ENCODE peak calls at places on chromosome 20, in five cellular contexts. One of them, this sample, is unnamed.

GRCh38 chr20:992801-993535 is 9.1 kb downstream of the RSPO4 start:
- DNase-seq in occipital lobe: no peak
- DNase-seq in Peyer's patch: no peak
- DNase-seq in fibroblast of lung: no peak
- DNase-seq in MV-4-11: no peak
- DNase-seq in this sample: no peak

GRCh38 chr20:38877483-38877882 is 48.7 kb upstream of the FAM83D start:
- DNase-seq in fibroblast of lung: no peak
- DNase-seq in Peyer's patch: no peak
- DNase-seq in MV-4-11: no peak
- DNase-seq in occipital lobe: no peak
- DNase-seq in this sample: no peak

GRCh38 chr20:61561111-61561830 is 309.2 kb downstream of the CDH4 start:
- DNase-seq in occipital lobe: no peak
- DNase-seq in MV-4-11: no peak
- DNase-seq in fibroblast of lung: no peak
- DNase-seq in Peyer's patch: no peak
- DNase-seq in this sample: no peak

GRCh38 chr20:25275813-25276532 is 28.1 kb downstream of the PYGB start:
- DNase-seq in Peyer's patch: peak
- DNase-seq in MV-4-11: no peak
- DNase-seq in occipital lobe: no peak
- DNase-seq in fibroblast of lung: no peak
- DNase-seq in this sample: no peak

GRCh38 chr20:15287331-15287730 is 949.9 kb upstream of the FLRT3 start:
- DNase-seq in occipital lobe: no peak
- DNase-seq in Peyer's patch: no peak
- DNase-seq in MV-4-11: no peak
- DNase-seq in fibroblast of lung: no peak
- DNase-seq in this sample: no peak

GRCh38 chr20:8196096-8196495 is 64.0 kb downstream of the PLCB1 start:
- DNase-seq in Peyer's patch: no peak
- DNase-seq in fibroblast of lung: no peak
- DNase-seq in MV-4-11: no peak
- DNase-seq in occipital lobe: no peak
- DNase-seq in this sample: no peak

GRCh38 chr20:38751360-38751976 is 3.2 kb downstream of the ACTR5 start:
- DNase-seq in Peyer's patch: peak
- DNase-seq in occipital lobe: no peak
- DNase-seq in MV-4-11: peak
- DNase-seq in fibroblast of lung: peak
- DNase-seq in this sample: peak

GRCh38 chr20:3663031-3663701 is at the start of gene GFRA4:
- DNase-seq in occipital lobe: no peak
- DNase-seq in fibroblast of lung: no peak
- DNase-seq in Peyer's patch: no peak
- DNase-seq in MV-4-11: no peak
- DNase-seq in this sample: no peak

GRCh38 chr20:17653835-17654648 is 28.0 kb downstream of the RRBP1 start:
- DNase-seq in fibroblast of lung: no peak
- DNase-seq in Peyer's patch: no peak
- DNase-seq in MV-4-11: no peak
- DNase-seq in occipital lobe: no peak
- DNase-seq in this sample: no peak

GRCh38 chr20:9025643-9026042 is 43.2 kb upstream of the PLCB4 start:
- DNase-seq in fibroblast of lung: peak
- DNase-seq in MV-4-11: peak
- DNase-seq in occipital lobe: no peak
- DNase-seq in Peyer's patch: no peak
- DNase-seq in this sample: no peak

GRCh38 chr20:47062226-47062880 is 167.7 kb downstream of the EYA2 start:
- DNase-seq in occipital lobe: no peak
- DNase-seq in Peyer's patch: no peak
- DNase-seq in fibroblast of lung: no peak
- DNase-seq in MV-4-11: no peak
- DNase-seq in this sample: no peak

GRCh38 chr20:24958506-24959385 is 9.7 kb downstream of the CST7 start:
- DNase-seq in Peyer's patch: peak
- DNase-seq in fibroblast of lung: no peak
- DNase-seq in occipital lobe: no peak
- DNase-seq in MV-4-11: no peak
- DNase-seq in this sample: peak

This sample was measured in cerebellar cortex.